ENCODE peak calls at places on chromosomes 7 and 10, in seven cellular contexts. R is tibial nerve, U is dorsolateral prefrontal cortex, H is right lobe of liver, M is astrocyte of the spinal cord, Y is psoas muscle, B is GM06990. V is an unnamed sample.

GRCh38 chr7:35716038-35716803 is 21.3 kb upstream of the HERPUD2 start:
- DNase-seq in M (no peak), Y (peak), H (no peak), B (no peak), U (peak), R (no peak), V (no peak)

GRCh38 chr7:133699390-133699789 is 427.8 kb upstream of the LRGUK start:
- DNase-seq in Y (no peak), M (no peak), R (no peak), H (no peak), U (no peak), B (no peak), V (no peak)

GRCh38 chr7:133977409-133978274 is 149.5 kb upstream of the LRGUK start:
- DNase-seq in R (no peak), U (no peak), M (no peak), H (no peak), Y (no peak), B (no peak), V (no peak)

GRCh38 chr10:112360308-112361270 is 13.3 kb upstream of the ACSL5 start:
- DNase-seq in M (peak), B (no peak), U (no peak), R (peak), H (no peak), Y (no peak), V (no peak)

GRCh38 chr10:79081353-79082034 is 12.7 kb downstream of the ZMIZ1 start:
- DNase-seq in H (no peak), U (no peak), R (no peak), M (peak), Y (peak), B (no peak), V (peak)

GRCh38 chr7:35437619-35438275 is 183.8 kb upstream of the TBX20 start:
- DNase-seq in M (no peak), Y (no peak), B (no peak), R (no peak), H (no peak), U (no peak), V (no peak)

GRCh38 chr10:96496281-96496925 is 17.3 kb downstream of the TLL2 start:
- DNase-seq in R (no peak), B (no peak), Y (no peak), M (peak), U (no peak), H (no peak), V (no peak)

GRCh38 chr7:64687249-64687648 is 21.3 kb downstream of the ZNF107 start:
- DNase-seq in U (no peak), M (no peak), H (no peak), R (no peak), Y (no peak), B (no peak), V (no peak)

GRCh38 chr7:158386866-158387820 is 200.5 kb downstream of the PTPRN2 start:
- DNase-seq in Y (peak), M (no peak), H (no peak), R (no peak), U (no peak), B (no peak), V (no peak)

GRCh38 chr10:77513783-77514331 is 123.8 kb downstream of the KCNMA1 start:
- DNase-seq in Y (peak), H (no peak), M (peak), B (no peak), R (no peak), U (peak), V (peak)

GRCh38 chr7:143372070-143372469 is 9.1 kb upstream of the ZYX start:
- DNase-seq in M (no peak), R (peak), B (no peak), Y (peak), U (peak), H (no peak), V (no peak)

GRCh38 chr10:21751341-21752310 is 217.6 kb downstream of the MLLT10 start:
- DNase-seq in Y (no peak), B (no peak), H (no peak), R (no peak), U (no peak), M (no peak), V (no peak)

GRCh38 chr7:67690700-67691099 is 694.1 kb downstream of the TYW1 start:
- DNase-seq in M (no peak), B (no peak), U (no peak), R (no peak), H (peak), Y (no peak), V (no peak)

GRCh38 chr7:143042159-143042820 is 9.9 kb upstream of the OR6V1 start:
- DNase-seq in Y (no peak), B (no peak), U (no peak), H (no peak), M (no peak), R (no peak), V (no peak)

GRCh38 chr7:50626971-50627370 is 61.8 kb upstream of the DDC start:
- DNase-seq in R (no peak), H (no peak), M (no peak), B (no peak), U (no peak), Y (no peak), V (no peak)

GRCh38 chr7:75977741-75978140 is 16.7 kb downstream of the TMEM120A start:
- DNase-seq in Y (peak), H (no peak), B (no peak), U (no peak), M (no peak), R (no peak), V (no peak)

GRCh38 chr10:21141946-21142345 is 244.8 kb upstream of the NEBL start:
- DNase-seq in M (no peak), U (no peak), Y (no peak), B (no peak), R (no peak), H (no peak), V (no peak)

GRCh38 chr10:96044686-96045085 is 1.3 kb downstream of the CCNJ start:
- DNase-seq in R (no peak), H (no peak), B (no peak), Y (no peak), M (peak), U (no peak), V (no peak)

GRCh38 chr7:141462958-141463357 is 88.3 kb upstream of the AGK start:
- DNase-seq in B (no peak), H (peak), Y (no peak), U (no peak), R (no peak), M (peak), V (no peak)

GRCh38 chr7:40232242-40232929 is 97.6 kb downstream of the SUGCT start:
- DNase-seq in M (peak), Y (no peak), B (peak), H (no peak), U (no peak), R (no peak), V (peak)

GRCh38 chr7:17403996-17404395 is 105.5 kb downstream of the AHR start:
- DNase-seq in B (no peak), H (no peak), Y (no peak), U (no peak), M (no peak), R (no peak), V (no peak)

GRCh38 chr10:110584006-110584405 is 16.5 kb downstream of the SMC3 start:
- DNase-seq in Y (no peak), U (no peak), H (no peak), M (no peak), B (no peak), R (no peak), V (no peak)

GRCh38 chr7:83119002-83119358 is 43.7 kb downstream of the PCLO start:
- DNase-seq in U (no peak), R (no peak), H (no peak), B (no peak), M (no peak), Y (no peak), V (no peak)

GRCh38 chr10:62414359-62414758 is 40.2 kb downstream of the ZNF365 start:
- DNase-seq in Y (no peak), R (no peak), U (no peak), B (no peak), H (no peak), M (no peak), V (no peak)

GRCh38 chr7:120725376-120726039 is 132.4 kb downstream of the TSPAN12 start:
- DNase-seq in Y (no peak), U (no peak), H (no peak), B (peak), M (peak), R (no peak), V (peak)

GRCh38 chr7:53993205-53993604 is 549.0 kb upstream of the VSTM2A start:
- DNase-seq in U (no peak), M (no peak), B (no peak), R (no peak), Y (no peak), H (no peak), V (no peak)

GRCh38 chr10:69684020-69684980 is 54.3 kb downstream of the FAM241B start:
- DNase-seq in R (no peak), B (no peak), U (no peak), H (peak), M (peak), Y (peak), V (no peak)

GRCh38 chr10:42646692-42647640 is 8.6 kb upstream of the ZNF33B start:
- DNase-seq in H (no peak), Y (no peak), U (no peak), M (no peak), B (no peak), R (no peak), V (no peak)

GRCh38 chr7:100489824-100490223 is 6.1 kb downstream of the NYAP1 start:
- DNase-seq in U (peak), R (no peak), B (no peak), M (peak), Y (peak), H (no peak), V (peak)

GRCh38 chr7:28356619-28357018 is 55.7 kb upstream of the CREB5 start:
- DNase-seq in U (no peak), B (no peak), Y (no peak), H (no peak), M (no peak), R (no peak), V (no peak)

GRCh38 chr7:28358423-28358868 is 53.9 kb upstream of the CREB5 start:
- DNase-seq in H (no peak), M (peak), U (no peak), R (no peak), Y (no peak), B (no peak), V (peak)

GRCh38 chr7:28362812-28363211 is 49.5 kb upstream of the CREB5 start:
- DNase-seq in U (no peak), M (no peak), H (no peak), B (no peak), R (no peak), Y (no peak), V (no peak)

GRCh38 chr7:28364082-28364481 is 48.2 kb upstream of the CREB5 start:
- DNase-seq in M (no peak), H (no peak), B (no peak), R (no peak), U (no peak), Y (no peak), V (no peak)

DNA sequence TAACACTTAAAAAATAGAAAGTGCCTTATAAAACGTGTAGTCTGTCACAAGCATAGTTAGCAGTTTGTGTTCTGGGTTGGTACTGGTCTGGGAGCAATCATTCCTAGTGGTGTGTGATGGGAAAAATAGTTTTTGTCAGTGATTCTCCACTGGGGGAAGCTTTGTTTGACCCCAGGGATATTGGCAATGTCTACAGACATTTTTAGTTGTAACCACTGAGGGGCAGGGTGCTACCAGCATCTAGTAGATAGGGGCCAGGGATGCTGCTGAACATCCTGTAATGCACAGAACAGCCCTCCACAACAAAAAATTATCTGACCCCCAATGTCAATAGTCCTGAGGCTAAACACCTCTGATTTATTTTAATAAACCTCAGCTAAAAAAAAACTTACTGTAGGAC is 51.6 kb upstream of the CREB5 start:
- DNase-seq in U (no peak), Y (no peak), B (no peak), R (no peak), H (no peak), M (no peak), V (no peak)
- TF ChIP-seq CTCF in U (no peak), Y (no peak), B (no peak), R (no peak), H (no peak), M (no peak), V (no peak)

GRCh38 chr10:7130191-7130911 is 280.5 kb downstream of the SFMBT2 start:
- DNase-seq in R (no peak), M (no peak), B (no peak), Y (no peak), U (no peak), H (no peak), V (no peak)
- H3K4me3 ChIP-seq in R (no peak), M (no peak), B (no peak), Y (no peak), U (no peak), H (no peak), V (no peak)

GRCh38 chr7:56081626-56082340 is 11.0 kb downstream of the PHKG1 start:
- DNase-seq in M (no peak), H (no peak), R (no peak), B (no peak), U (no peak), Y (peak), V (no peak)

GRCh38 chr7:56078196-56078595 is 14.1 kb downstream of the SUMF2 start:
- DNase-seq in Y (no peak), M (no peak), B (no peak), R (no peak), H (no peak), U (no peak), V (no peak)

GRCh38 chr7:56083150-56083785 is 9.5 kb downstream of the PHKG1 start:
- DNase-seq in M (no peak), Y (peak), B (no peak), R (no peak), U (peak), H (peak), V (no peak)

GRCh38 chr7:56077681-56078080 is 13.6 kb downstream of the SUMF2 start:
- DNase-seq in H (no peak), U (no peak), Y (no peak), B (no peak), R (no peak), M (no peak), V (no peak)

GRCh38 chr7:56079450-56080185 is 13.1 kb downstream of the PHKG1 start:
- DNase-seq in B (no peak), H (peak), R (peak), Y (peak), U (peak), M (peak), V (peak)
- TF ChIP-seq CTCF in B (no peak), H (peak), R (peak), Y (peak), U (peak), M (peak), V (peak)

GRCh38 chr10:11680496-11680895 is 61.7 kb upstream of the ECHDC3 start:
- DNase-seq in H (no peak), Y (no peak), B (no peak), R (no peak), U (no peak), M (no peak), V (no peak)

GRCh38 chr10:11683529-11684320 is 58.5 kb upstream of the ECHDC3 start:
- DNase-seq in Y (no peak), M (no peak), H (no peak), B (peak), U (no peak), R (no peak), V (no peak)

GRCh38 chr10:11679946-11680345 is 62.2 kb upstream of the ECHDC3 start:
- DNase-seq in Y (no peak), M (no peak), R (no peak), H (no peak), U (no peak), B (no peak), V (no peak)

GRCh38 chr10:11682896-11683295 is 59.3 kb upstream of the ECHDC3 start:
- DNase-seq in Y (no peak), M (no peak), U (no peak), B (no peak), R (no peak), H (no peak), V (no peak)

GRCh38 chr10:11682267-11682683 is 59.9 kb upstream of the ECHDC3 start:
- DNase-seq in Y (no peak), H (no peak), R (no peak), U (no peak), M (no peak), B (no peak), V (no peak)
- H3K4me3 ChIP-seq in Y (no peak), H (no peak), R (no peak), U (no peak), M (no peak), B (no peak), V (no peak)

DNA sequence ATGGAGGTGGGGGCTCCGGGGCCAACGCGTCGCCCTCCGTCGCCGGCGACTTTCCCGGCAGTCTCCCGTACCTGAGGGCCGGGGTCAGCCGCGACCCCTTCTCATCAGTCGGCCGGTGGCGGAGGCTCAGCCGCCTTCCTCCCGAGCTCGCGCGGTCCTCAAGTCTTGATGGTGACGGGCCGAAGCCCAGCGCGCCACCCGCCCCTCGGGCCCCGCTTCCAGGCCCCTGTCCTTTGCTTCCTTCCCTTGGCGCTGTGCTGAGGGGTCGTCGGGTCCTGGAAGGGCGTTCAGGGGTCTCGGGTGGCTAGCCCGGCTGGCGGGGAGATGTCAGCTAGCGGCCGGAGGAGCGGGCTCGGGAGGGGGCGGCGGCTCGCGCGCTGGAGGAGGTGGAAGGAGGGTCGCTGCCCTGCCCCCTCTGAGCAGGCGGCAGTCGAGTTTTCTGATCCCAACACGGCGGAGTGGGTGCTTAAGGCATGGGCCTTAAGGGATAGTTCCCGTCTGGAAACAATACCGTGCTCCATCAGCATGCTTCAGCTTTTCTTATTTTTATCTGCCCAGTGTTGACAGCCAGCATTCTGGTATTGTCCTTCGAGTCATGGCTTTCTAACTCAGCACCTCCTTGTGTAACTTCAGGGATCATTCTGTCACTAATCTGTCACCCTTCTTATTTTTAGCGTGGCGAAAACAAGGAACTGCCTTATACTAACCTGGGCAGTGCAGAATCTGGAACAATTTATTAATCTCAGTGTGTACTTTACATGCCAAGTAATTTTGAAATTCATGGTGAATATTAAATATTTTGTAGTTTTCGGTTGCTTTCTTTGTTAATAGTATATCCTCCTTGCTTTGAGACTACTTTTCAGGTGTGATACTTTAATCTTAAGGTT is 748 bp downstream of the PHTF2 start:
- DNase-seq in Y (peak), U (no peak), R (no peak), B (no peak), H (peak), M (peak), V (no peak)
- TF ChIP-seq CTCF in Y (no peak), U (peak), R (peak), B (no peak), H (no peak), M (no peak), V (no peak)

GRCh38 chr10:43846187-43846680 is 197.6 kb upstream of the ZNF32 start:
- DNase-seq in R (no peak), H (no peak), B (no peak), Y (no peak), M (peak), U (no peak), V (no peak)
- H3K4me3 ChIP-seq in R (no peak), H (no peak), B (no peak), Y (no peak), M (no peak), U (no peak), V (no peak)

GRCh38 chr10:128633864-128634541 is 507.8 kb upstream of the MKI67 start:
- DNase-seq in R (no peak), Y (no peak), H (no peak), B (no peak), M (no peak), U (no peak), V (peak)
- TF ChIP-seq CTCF in R (peak), Y (no peak), H (no peak), B (no peak), M (no peak), U (no peak), V (peak)

DNA sequence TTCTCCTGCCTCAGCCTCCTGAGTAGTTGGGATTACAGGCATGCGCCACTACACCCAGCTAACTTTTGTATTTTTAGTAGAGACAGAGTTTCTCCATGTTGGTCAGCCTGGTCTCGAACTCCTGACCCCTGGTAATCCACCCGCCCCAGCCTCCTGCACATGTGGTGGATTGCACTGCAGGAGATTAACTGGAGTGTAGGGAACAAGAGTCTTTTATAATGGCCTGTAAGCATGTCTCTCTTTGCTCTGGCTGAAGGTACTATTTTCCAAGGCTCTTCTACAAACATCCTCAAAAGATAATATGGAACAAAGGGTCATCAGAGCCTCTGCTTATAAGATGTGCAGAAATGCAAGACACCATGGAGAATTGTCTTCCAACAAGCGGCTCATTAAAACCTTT is 3.2 kb downstream of the TOMM7 start:
- DNase-seq in M (no peak), B (no peak), U (no peak), H (no peak), R (no peak), Y (no peak), V (no peak)
- H3K4me3 ChIP-seq in M (no peak), B (no peak), U (no peak), H (no peak), R (no peak), Y (no peak), V (no peak)

DNA sequence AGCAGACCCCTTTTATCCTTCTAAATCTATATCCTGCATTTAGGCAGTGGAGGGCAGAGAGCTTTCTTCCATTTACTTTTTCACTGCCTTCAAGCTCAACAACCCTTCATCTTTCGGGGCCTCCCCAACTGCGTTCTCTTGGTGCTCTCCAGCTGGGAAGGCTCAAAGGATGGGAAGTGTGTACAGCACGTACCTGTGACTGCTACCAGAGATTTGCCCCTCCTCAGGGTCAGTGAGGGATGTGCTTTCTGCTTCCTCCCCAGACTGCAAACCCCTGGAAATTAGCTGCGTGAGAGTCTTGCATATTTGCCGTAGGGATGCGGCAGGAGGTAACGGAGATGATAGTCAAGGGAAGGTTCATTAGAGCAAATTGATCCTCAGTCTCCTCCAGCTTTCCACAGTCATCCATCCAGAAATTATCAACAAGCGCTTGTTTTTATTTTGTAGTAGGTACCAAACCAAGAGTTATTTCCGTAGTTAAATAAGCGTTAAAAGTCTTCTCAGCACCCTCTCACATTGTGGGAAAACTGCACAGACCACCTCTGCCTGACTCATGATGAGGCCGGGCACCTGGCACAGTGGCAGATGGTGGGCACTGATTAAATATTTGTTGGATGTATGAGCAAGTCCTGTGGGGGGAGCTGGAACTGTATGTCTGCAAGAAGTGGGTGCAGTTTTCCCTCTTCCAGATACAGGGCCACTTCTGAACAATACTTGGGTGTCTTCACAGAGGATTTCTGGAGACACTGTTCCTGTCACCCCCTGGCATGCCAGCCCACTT is 5.4 kb upstream of the REPIN1 start:
- DNase-seq in H (no peak), B (no peak), Y (no peak), R (no peak), M (no peak), U (no peak), V (no peak)
- TF ChIP-seq CTCF in H (no peak), B (no peak), Y (no peak), R (no peak), M (no peak), U (no peak), V (no peak)

GRCh38 chr10:18594574-18595156 is 56.7 kb downstream of the NSUN6 start:
- DNase-seq in H (no peak), Y (no peak), B (no peak), R (no peak), M (no peak), U (no peak), V (no peak)
- H3K4me3 ChIP-seq in H (no peak), Y (no peak), B (no peak), R (no peak), M (no peak), U (no peak), V (no peak)

V was measured in astrocyte of the cerebellum.